ENCODE peak calls at places on chromosomes 2 and 18, in seven cellular contexts. C is prostate gland, L is stomach, I is SK-N-SH, U is HepG2, Q is K562, S is breast epithelium. O is an unnamed sample.

GRCh38 chr18:76977681-76978234 is 154.8 kb downstream of the MBP start:
- DNase-seq in C (no peak), L (no peak), I (no peak), U (no peak), Q (no peak), S (no peak), O (no peak)

GRCh38 chr2:9554841-9555337 is 741 bp downstream of the ADAM17 start:
- DNase-seq in C (peak; percentile 30), L (no peak), I (peak; percentile 24), U (peak; percentile 29), Q (peak; percentile 71), S (no peak), O (no peak)

GRCh38 chr2:144330951-144331651 is 188.8 kb downstream of the ZEB2 start:
- DNase-seq in C (no peak), L (no peak), I (peak; percentile 13), U (no peak), Q (peak; percentile 45), S (no peak), O (no peak)

GRCh38 chr2:11681722-11682589 is 12.0 kb upstream of the NTSR2 start:
- DNase-seq in C (peak; percentile 29), L (peak; percentile 57), I (peak; percentile 90), U (peak; percentile 55), Q (peak; percentile 71), S (no peak), O (peak; percentile 75)

GRCh38 chr2:228516019-228516418 is 334.5 kb upstream of the SPHKAP start:
- DNase-seq in C (no peak), L (no peak), I (no peak), U (no peak), Q (no peak), S (no peak), O (no peak)

GRCh38 chr2:68771211-68771721 is 36.7 kb downstream of the ARHGAP25 start:
- DNase-seq in C (no peak), L (no peak), I (no peak), U (no peak), Q (no peak), S (no peak), O (no peak)

GRCh38 chr2:9832586-9832985 is 10.7 kb upstream of the TAF1B start:
- DNase-seq in C (no peak), L (no peak), I (no peak), U (no peak), Q (no peak), S (no peak), O (no peak)

GRCh38 chr2:85503611-85504433 is 35.1 kb upstream of the MAT2A start:
- DNase-seq in C (no peak), L (no peak), I (no peak), U (no peak), Q (no peak), S (no peak), O (no peak)

GRCh38 chr2:218878941-218879761 is 1.5 kb upstream of the WNT10A start:
- DNase-seq in C (no peak), L (no peak), I (peak; percentile 78), U (no peak), Q (no peak), S (no peak), O (peak; percentile 78)

GRCh38 chr2:54772110-54772509 is 48.6 kb downstream of the EML6 start:
- DNase-seq in C (no peak), L (no peak), I (no peak), U (no peak), Q (no peak), S (no peak), O (no peak)

GRCh38 chr2:192555740-192556139 is 361.0 kb upstream of the TMEFF2 start:
- DNase-seq in C (no peak), L (no peak), I (no peak), U (no peak), Q (no peak), S (no peak), O (no peak)

GRCh38 chr2:62573137-62573731 is 67.2 kb upstream of the TMEM17 start:
- DNase-seq in C (no peak), L (no peak), I (no peak), U (no peak), Q (no peak), S (no peak), O (no peak)

GRCh38 chr18:10524507-10525425 is 1.1 kb upstream of the NAPG start:
- DNase-seq in C (no peak), L (no peak), I (no peak), U (peak; percentile 75), Q (no peak), S (no peak), O (no peak)

GRCh38 chr18:46464926-46465655 is 191.9 kb downstream of the LOXHD1 start:
- DNase-seq in C (no peak), L (no peak), I (peak; percentile 58), U (no peak), Q (no peak), S (no peak), O (peak; percentile 24)

GRCh38 chr2:28048341-28048740 is 157.8 kb downstream of the BABAM2 start:
- DNase-seq in C (no peak), L (no peak), I (no peak), U (no peak), Q (no peak), S (no peak), O (no peak)

GRCh38 chr2:220165401-220165800 is 538.0 kb downstream of the SLC4A3 start:
- DNase-seq in C (peak; percentile 53), L (peak; percentile 35), I (no peak), U (no peak), Q (no peak), S (no peak), O (no peak)

GRCh38 chr2:193250389-193250788 is 1055.7 kb upstream of the TMEFF2 start:
- DNase-seq in C (peak; percentile 5), L (no peak), I (no peak), U (no peak), Q (no peak), S (no peak), O (no peak)

GRCh38 chr2:121080013-121080772 is 204.8 kb downstream of the TFCP2L1 start:
- DNase-seq in C (peak; percentile 46), L (peak; percentile 69), I (peak; percentile 85), U (peak; percentile 61), Q (peak; percentile 70), S (peak; percentile 62), O (no peak)

GRCh38 chr2:131673400-131674173 is 145.9 kb downstream of the CCDC74A start:
- DNase-seq in C (peak; percentile 75), L (peak; percentile 81), I (peak; percentile 78), U (peak; percentile 71), Q (peak; percentile 78), S (peak; percentile 77), O (peak; percentile 92)

DNA sequence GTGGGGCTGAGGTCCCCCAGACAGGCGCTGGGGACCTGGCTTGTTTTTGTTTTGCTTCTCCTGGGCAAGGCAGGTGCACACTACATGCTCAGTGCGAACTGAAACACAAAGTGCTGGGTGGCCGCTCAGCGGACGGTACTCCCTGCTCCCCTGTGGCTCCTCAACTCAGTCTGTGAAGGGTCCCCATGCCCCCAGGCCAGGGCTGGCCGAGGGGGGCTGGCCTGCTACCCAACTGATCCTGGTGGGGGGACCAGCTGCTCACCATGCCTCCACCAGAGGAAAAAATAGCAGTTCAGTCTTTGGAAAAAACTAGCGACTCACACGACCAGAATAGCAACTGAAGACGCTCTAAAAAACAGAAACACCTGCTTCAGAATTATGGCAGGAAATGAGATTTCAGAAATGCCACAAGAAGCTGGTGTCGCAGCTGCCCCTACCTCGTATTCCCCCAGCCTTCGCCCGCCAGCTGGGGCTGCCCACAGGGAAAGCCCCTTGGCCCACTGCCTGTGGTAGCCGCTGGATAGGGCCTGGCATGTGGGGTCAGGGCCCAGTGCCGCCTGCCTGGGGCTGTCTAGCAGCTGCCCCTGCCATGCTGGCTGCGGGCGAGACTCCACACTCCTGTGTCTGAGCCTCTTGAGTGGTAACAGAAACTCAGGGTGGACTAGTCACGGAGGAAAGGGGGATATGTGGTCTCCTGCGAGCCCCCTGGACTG is 43.7 kb downstream of the MEX3C start:
- DNase-seq in C (no peak), L (no peak), I (peak; percentile 35), U (no peak), Q (no peak), S (no peak), O (peak; percentile 91)
- H3K27ac ChIP-seq in C (no peak overlapping the region), L (no peak overlapping the region), I (no peak overlapping the region), U (no peak overlapping the region), Q (no peak overlapping the region), S (no peak overlapping the region), O (peak overlapping the region; percentile 80)

DNA sequence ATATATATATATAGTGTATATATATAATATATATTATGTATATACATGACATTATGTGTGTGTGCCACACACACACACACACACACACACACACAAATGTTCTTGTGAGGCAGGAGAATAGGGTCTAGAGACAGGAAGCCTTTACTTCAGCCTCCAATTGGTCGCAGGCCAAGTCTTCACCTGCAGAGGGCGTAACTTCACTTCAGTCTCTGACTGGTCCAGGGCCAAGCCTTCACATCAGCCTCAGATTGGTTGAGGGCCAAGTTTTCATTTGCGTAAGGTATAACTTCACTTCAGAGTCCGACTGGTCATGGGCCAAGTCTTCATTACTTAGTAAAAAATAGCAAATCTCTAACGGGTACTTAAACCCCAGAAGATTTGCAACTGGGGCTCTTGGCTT is 13.2 kb upstream of the SS18 start:
- DNase-seq in C (no peak), L (no peak), I (peak; percentile 7), U (peak; percentile 4), Q (peak; percentile 70), S (no peak), O (no peak)
- TF ChIP-seq CTCF in C (no peak), L (no peak), I (no peak), U (peak; percentile 36), Q (peak; percentile 58), S (no peak), O (no peak)

GRCh38 chr2:58527656-58528055 is 286.5 kb upstream of the FANCL start:
- DNase-seq in C (no peak), L (no peak), I (no peak), U (no peak), Q (no peak), S (no peak), O (no peak)

GRCh38 chr2:58535994-58536393 is 294.9 kb upstream of the FANCL start:
- DNase-seq in C (no peak), L (no peak), I (no peak), U (no peak), Q (no peak), S (no peak), O (no peak)

GRCh38 chr2:58533376-58533775 is 292.3 kb upstream of the FANCL start:
- DNase-seq in C (no peak), L (no peak), I (no peak), U (no peak), Q (no peak), S (no peak), O (no peak)

GRCh38 chr2:58535182-58535581 is 294.1 kb upstream of the FANCL start:
- DNase-seq in C (no peak), L (no peak), I (no peak), U (no peak), Q (peak; percentile 17), S (no peak), O (no peak)

GRCh38 chr2:58532641-58533040 is 291.5 kb upstream of the FANCL start:
- DNase-seq in C (no peak), L (no peak), I (peak; percentile 12), U (no peak), Q (no peak), S (no peak), O (no peak)
- TF ChIP-seq POLR2AphosphoS5 in C (no peak), L (no peak), I (no peak), U (no peak), Q (no peak), S (no peak), O (no peak)

DNA sequence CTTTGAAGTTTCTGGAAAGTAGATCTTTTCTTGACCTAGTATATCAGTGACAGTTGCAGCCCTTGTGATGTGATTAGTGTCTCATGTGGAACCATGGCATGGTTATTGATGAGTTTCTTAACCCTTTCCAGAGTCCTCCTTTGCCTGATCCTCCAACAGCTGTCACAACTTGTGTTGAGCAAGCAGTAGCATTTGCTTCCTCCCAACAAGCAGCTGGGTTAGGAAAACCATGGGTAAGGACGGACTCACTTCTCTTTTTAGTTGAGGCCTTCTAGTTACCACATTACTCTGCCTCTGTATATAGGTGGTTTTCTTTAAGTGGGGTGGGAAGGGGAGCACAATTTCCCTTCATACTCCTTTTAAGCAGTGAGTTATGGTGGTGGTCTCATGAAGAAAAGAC is 96.3 kb downstream of the XRCC5 start:
- DNase-seq in C (no peak), L (no peak), I (no peak), U (no peak), Q (no peak), S (no peak), O (no peak)
- H3K27ac ChIP-seq in C (no peak overlapping the region), L (no peak overlapping the region), I (no peak overlapping the region), U (no peak overlapping the region), Q (no peak overlapping the region), S (no peak overlapping the region), O (no peak overlapping the region)